ENCODE peak calls at places on chromosomes 16 and 17, in five cellular contexts. X, F, Z, R and O are unnamed samples.

GRCh38 chr16:29808219-29808900 is 2.0 kb downstream of the MAZ start:
- DNase-seq in X (no peak), F (no peak), Z (peak), R (peak), O (no peak)

GRCh38 chr17:17109896-17110295 is 67.6 kb downstream of the MPRIP start:
- DNase-seq in X (no peak), F (no peak), Z (no peak), R (peak), O (peak)

GRCh38 chr16:35910409-35910808 is 2451.0 kb downstream of the TP53TG3F start:
- DNase-seq in X (no peak), F (no peak), Z (no peak), R (no peak), O (no peak)

GRCh38 chr16:4947722-4948503 is 10.2 kb upstream of the SEC14L5 start:
- DNase-seq in X (no peak), F (no peak), Z (no peak), R (no peak), O (peak)

GRCh38 chr17:60079401-60079861 is 710 bp upstream of the HEATR6 start:
- DNase-seq in X (no peak), F (no peak), Z (no peak), R (no peak), O (no peak)

GRCh38 chr17:67289174-67289876 is 44.3 kb upstream of the HELZ start:
- DNase-seq in X (peak), F (no peak), Z (peak), R (peak), O (no peak)

GRCh38 chr16:4495766-4496165 is 19.6 kb downstream of the HMOX2 start:
- DNase-seq in X (no peak), F (no peak), Z (no peak), R (no peak), O (no peak)

GRCh38 chr16:57392694-57393093 is 11.9 kb upstream of the CCL17 start:
- DNase-seq in X (no peak), F (no peak), Z (no peak), R (no peak), O (no peak)

GRCh38 chr17:70225272-70225671 is 55.9 kb downstream of the KCNJ2 start:
- DNase-seq in X (no peak), F (no peak), Z (no peak), R (no peak), O (no peak)

GRCh38 chr17:41254861-41255260 is 323 bp upstream of the KRTAP9-9 start:
- DNase-seq in X (no peak), F (peak), Z (no peak), R (no peak), O (no peak)

GRCh38 chr17:76909971-76910760 is 42.0 kb downstream of the MGAT5B start:
- DNase-seq in X (peak), F (peak), Z (no peak), R (no peak), O (peak)

GRCh38 chr17:16936536-16937310 is 35.2 kb downstream of the TNFRSF13B start:
- DNase-seq in X (no peak), F (no peak), Z (no peak), R (peak), O (no peak)

GRCh38 chr16:60151987-60152386 is 1417.9 kb upstream of the GOT2 start:
- DNase-seq in X (no peak), F (no peak), Z (no peak), R (no peak), O (no peak)

GRCh38 chr16:5024632-5025031 is 9.1 kb downstream of the NAGPA start:
- DNase-seq in X (no peak), F (no peak), Z (no peak), R (no peak), O (peak)

GRCh38 chr16:53457670-53458069 is 23.4 kb downstream of the RBL2 start:
- DNase-seq in X (no peak), F (no peak), Z (no peak), R (no peak), O (peak)

GRCh38 chr17:6269474-6269873 is 165.4 kb downstream of the AIPL1 start:
- DNase-seq in X (peak), F (peak), Z (no peak), R (peak), O (peak)

GRCh38 chr17:1995321-1996242 is 29.6 kb downstream of the RTN4RL1 start:
- DNase-seq in X (no peak), F (no peak), Z (no peak), R (no peak), O (no peak)

GRCh38 chr16:27816561-27816960 is 247.0 kb downstream of the GSG1L start:
- DNase-seq in X (no peak), F (no peak), Z (no peak), R (no peak), O (no peak)

GRCh38 chr17:3998436-3998835 is 34.2 kb upstream of the ATP2A3 start:
- DNase-seq in X (no peak), F (no peak), Z (no peak), R (no peak), O (no peak)

GRCh38 chr17:66633322-66633965 is 201.5 kb upstream of the CACNG5 start:
- DNase-seq in X (no peak), F (no peak), Z (no peak), R (no peak), O (peak)

GRCh38 chr17:67244621-67245072 is 349 bp downstream of the HELZ start:
- DNase-seq in X (peak), F (peak), Z (peak), R (peak), O (no peak)

GRCh38 chr17:68910256-68910705 is 44.9 kb downstream of the ABCA8 start:
- DNase-seq in X (peak), F (no peak), Z (no peak), R (no peak), O (no peak)

GRCh38 chr17:7015587-7016020 is 3.2 kb downstream of the RNASEK start:
- DNase-seq in X (no peak), F (no peak), Z (peak), R (no peak), O (no peak)

GRCh38 chr17:46809110-46809571 is 9.4 kb downstream of the WNT3 start:
- DNase-seq in X (no peak), F (peak), Z (no peak), R (no peak), O (no peak)

GRCh38 chr17:34874496-34874895 is 86.8 kb downstream of the CCT6B start:
- DNase-seq in X (no peak), F (no peak), Z (no peak), R (no peak), O (no peak)

GRCh38 chr17:19327039-19327776 is 35.3 kb downstream of the B9D1 start:
- DNase-seq in X (no peak), F (no peak), Z (peak), R (no peak), O (no peak)

GRCh38 chr16:14097182-14097951 is 26.2 kb downstream of the MRTFB start:
- DNase-seq in X (no peak), F (no peak), Z (no peak), R (no peak), O (no peak)

GRCh38 chr16:85571813-85572619 is 41.1 kb upstream of the GSE1 start:
- DNase-seq in X (no peak), F (no peak), Z (no peak), R (no peak), O (peak)

GRCh38 chr16:85570213-85570734 is 42.8 kb upstream of the GSE1 start:
- DNase-seq in X (no peak), F (no peak), Z (no peak), R (no peak), O (peak)

GRCh38 chr16:85570735-85571562 is 42.2 kb upstream of the GSE1 start:
- DNase-seq in X (no peak), F (peak), Z (no peak), R (peak), O (peak)

GRCh38 chr16:85573045-85573695 is 40.0 kb upstream of the GSE1 start:
- DNase-seq in X (no peak), F (no peak), Z (no peak), R (no peak), O (no peak)

DNA sequence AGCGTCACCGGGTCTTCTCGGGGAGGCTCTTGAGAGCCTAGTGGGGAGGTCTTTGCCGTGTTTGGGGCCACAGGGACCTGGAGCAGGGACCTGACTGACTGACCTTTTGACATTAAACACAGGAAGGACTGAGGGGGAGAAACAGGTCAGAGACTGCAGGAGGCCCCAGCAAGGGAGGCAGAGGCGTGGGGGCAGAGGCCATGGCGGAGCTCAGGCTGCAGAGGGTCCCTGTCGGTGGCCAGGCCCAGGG is 41.6 kb upstream of the GSE1 start:
- DNase-seq in X (no peak), F (no peak), Z (no peak), R (no peak), O (no peak)
- H3K4me3 ChIP-seq in X (no peak), F (peak), Z (no peak), R (no peak), O (peak)

DNA sequence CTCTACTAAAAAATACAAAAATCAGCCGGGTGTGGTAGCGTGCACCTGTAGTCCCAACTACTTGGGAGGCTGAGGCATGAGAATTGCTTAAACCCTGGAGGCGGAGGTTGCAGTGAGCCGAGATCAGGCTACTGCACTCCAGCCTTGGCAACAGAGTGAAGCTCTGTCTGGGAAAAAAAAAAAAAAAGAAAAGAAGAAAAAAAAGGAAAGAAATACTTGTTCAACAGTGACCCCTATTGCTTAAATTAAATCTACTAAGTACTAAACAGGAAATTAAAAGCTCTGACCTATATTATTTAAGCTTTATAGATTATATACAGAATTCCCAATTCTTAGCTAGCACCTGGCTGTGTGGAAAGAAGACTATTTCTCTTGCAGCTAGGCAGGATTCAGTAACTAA is 48.9 kb downstream of the FBXL20 start:
- DNase-seq in X (no peak), F (no peak), Z (no peak), R (no peak), O (no peak)
- TF ChIP-seq CTCF in X (peak), F (no peak), Z (no peak), R (no peak), O (no peak)

GRCh38 chr16:89565256-89565505 is 4.7 kb downstream of the RPL13 start:
- DNase-seq in X (no peak), F (no peak), Z (no peak), R (no peak), O (no peak)

GRCh38 chr16:89562939-89563338 is 2.5 kb downstream of the RPL13 start:
- DNase-seq in X (no peak), F (no peak), Z (no peak), R (no peak), O (no peak)

GRCh38 chr16:89564476-89565255 is 4.2 kb downstream of the RPL13 start:
- DNase-seq in X (no peak), F (no peak), Z (no peak), R (no peak), O (peak)

GRCh38 chr16:89562027-89562599 is 1.6 kb downstream of the RPL13 start:
- DNase-seq in X (no peak), F (no peak), Z (no peak), R (no peak), O (peak)

GRCh38 chr16:89563639-89564392 is 3.3 kb downstream of the RPL13 start:
- DNase-seq in X (no peak), F (no peak), Z (no peak), R (no peak), O (peak)
- H3K4me3 ChIP-seq in X (no peak), F (peak), Z (no peak), R (no peak), O (no peak)

DNA sequence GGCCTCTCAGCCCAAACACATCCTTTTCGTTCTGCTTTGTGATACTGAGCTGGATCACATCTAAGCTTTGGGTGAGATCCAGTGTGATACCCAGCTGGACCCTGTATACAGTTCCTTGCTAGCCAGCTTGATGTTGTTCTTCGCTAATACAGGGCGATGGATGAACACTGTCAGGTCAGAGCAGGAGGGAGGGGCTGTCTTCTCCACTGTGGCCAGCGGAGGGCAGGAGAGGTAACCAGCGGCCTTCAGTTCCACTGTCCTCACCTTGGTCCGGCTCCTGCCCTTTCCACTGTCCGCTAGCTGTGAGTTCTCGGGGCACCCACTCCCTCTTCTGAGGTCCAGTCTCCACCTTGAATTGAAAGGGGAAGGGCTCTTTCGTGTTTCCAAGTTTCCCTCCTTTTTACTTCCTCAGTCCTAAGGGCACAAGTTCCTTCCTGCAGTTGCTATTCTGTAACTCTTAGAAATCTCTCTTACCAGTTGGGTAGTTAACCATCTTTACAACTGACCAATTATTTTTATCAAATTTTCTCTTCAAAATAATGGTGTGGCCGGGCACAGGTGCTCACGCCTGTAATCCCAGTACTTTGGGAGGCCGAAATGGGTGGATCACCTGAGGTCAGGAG is 3.0 kb upstream of the ZNF213 start:
- DNase-seq in X (no peak), F (peak), Z (no peak), R (no peak), O (no peak)
- TF ChIP-seq CTCF in X (peak), F (peak), Z (peak), R (peak), O (peak)

GRCh38 chr17:81260171-81260570 is 21.1 kb downstream of the NDUFAF8 start:
- DNase-seq in X (no peak), F (no peak), Z (no peak), R (no peak), O (no peak)

GRCh38 chr17:81261582-81262336 is 22.6 kb downstream of the NDUFAF8 start:
- DNase-seq in X (no peak), F (no peak), Z (no peak), R (no peak), O (no peak)

GRCh38 chr17:81259058-81259605 is 20.0 kb downstream of the NDUFAF8 start:
- DNase-seq in X (no peak), F (no peak), Z (no peak), R (no peak), O (no peak)

GRCh38 chr17:81261096-81261495 is 22.0 kb downstream of the NDUFAF8 start:
- DNase-seq in X (no peak), F (no peak), Z (no peak), R (no peak), O (no peak)

GRCh38 chr17:81260641-81261040 is 21.5 kb downstream of the NDUFAF8 start:
- DNase-seq in X (no peak), F (no peak), Z (no peak), R (no peak), O (no peak)
- H3K4me3 ChIP-seq in X (no peak), F (no peak), Z (no peak), R (no peak), O (no peak)

GRCh38 chr16:3459401-3460090 is 16.1 kb downstream of the NAA60 start:
- DNase-seq in X (no peak), F (peak), Z (no peak), R (no peak), O (peak)

GRCh38 chr16:3458278-3458851 is 14.9 kb downstream of the NAA60 start:
- DNase-seq in X (peak), F (no peak), Z (no peak), R (peak), O (peak)

GRCh38 chr16:3458852-3459361 is 15.4 kb downstream of the NAA60 start:
- DNase-seq in X (no peak), F (no peak), Z (no peak), R (no peak), O (peak)

GRCh38 chr16:3456374-3456773 is 12.9 kb downstream of the NAA60 start:
- DNase-seq in X (no peak), F (no peak), Z (no peak), R (no peak), O (no peak)

DNA sequence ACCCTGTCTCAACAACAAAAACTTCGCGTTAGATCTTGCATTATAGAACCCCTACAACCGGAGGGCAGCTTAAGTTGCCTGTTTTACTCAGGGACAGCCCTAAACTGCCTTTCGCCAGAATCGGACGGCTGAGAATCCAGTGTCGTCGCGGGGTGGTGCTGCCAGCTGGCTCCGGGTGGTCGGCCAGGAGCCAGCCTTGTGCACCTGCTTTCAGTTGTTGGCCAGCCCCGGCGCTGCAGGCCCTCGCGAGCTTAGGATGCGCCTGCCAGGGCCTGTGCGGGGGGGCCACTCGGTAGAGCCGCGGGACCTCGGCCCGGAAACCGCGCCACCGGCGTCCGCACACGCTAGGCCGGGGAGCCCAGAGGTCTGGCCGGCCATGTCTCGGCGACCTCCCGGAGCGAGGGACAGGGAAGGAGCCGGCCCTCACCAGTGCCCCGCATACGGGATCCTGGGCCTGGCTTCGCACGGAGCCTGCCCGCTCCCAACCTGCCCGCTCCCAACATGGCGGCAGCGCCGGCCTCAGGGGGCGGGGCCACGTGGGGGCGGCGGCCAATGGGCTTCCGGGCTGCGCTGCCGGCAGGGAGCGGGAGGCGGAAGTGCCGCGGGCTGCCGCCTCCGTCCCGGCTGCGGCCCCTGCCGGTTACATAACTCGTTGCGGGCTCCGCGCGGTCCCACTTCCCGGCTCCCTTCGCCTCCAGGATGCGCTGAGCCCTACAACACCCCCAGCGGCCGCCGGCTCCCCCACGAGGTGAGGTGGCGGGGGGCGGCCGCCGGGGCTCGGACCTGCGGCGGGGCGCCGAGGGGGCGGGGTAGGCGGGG is 14.2 kb downstream of the NAA60 start:
- DNase-seq in X (peak), F (peak), Z (peak), R (peak), O (peak)
- TF ChIP-seq CTCF in X (peak), F (peak), Z (peak), R (peak), O (peak)

DNA sequence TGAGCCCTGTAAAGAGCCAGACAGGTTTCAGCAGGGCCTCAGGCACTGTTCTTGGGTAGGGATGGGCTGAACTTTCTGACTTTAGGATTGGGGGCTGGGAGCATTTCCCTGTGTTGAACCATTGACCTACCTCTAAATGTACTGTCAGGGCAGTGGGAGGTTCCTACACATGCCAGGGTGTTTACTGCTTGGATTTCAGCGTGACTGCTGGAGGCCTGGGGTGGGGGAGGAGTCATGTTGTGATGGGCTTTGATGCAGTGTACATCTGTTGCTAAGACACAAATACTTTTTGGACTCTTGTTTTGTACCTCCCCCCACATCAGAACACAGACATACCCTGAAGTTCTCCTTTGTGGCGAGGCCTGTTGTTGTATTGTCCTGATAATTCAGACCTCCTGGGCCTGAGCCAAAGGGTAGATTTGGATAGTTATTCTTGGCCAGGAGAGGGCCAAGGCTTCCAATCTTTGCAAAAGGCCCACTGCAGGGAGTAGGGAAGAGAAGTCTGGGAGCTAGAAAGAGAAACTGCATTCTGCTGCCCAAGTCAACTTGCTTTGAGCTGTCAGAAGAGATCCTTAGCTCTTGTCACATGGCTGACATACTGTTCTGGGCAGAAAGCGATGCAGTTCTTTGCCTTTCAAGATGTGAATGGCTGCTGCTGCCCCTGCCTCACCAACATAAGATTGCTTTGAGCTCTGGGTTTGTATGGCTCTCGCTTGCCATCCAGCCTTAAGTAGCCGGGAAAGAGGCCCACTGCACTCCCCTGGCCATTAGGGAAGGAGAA is 3.7 kb downstream of the NFE2L1 start:
- DNase-seq in X (peak), F (no peak), Z (peak), R (peak), O (no peak)
- H3K4me3 ChIP-seq in X (peak), F (no peak), Z (peak), R (peak), O (peak)

DNA sequence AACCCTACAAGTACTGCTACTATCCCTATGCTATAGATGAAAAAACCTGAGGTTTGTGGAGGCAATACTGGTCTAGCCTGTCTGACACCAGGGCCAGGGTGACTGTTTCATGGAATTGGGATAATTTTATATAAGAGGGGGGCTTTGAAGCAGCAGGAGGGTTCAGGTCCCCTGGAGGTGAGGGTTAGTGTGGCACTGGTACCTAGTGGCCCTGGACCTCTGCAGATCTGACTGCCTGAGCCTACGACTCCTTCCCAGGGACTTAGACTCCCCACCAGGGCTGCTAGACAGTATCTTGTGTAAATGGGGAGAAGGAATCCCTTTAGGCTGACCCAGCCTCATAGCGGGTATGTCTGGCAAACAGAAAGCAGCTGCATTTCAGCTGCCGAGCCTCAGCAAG is 6.8 kb downstream of the ADAP2 start:
- DNase-seq in X (no peak), F (no peak), Z (no peak), R (no peak), O (no peak)
- TF ChIP-seq CTCF in X (no peak), F (no peak), Z (no peak), R (no peak), O (no peak)

GRCh38 chr17:49963277-49963625 is 5.7 kb upstream of the DLX4 start:
- DNase-seq in X (no peak), F (no peak), Z (no peak), R (no peak), O (no peak)
- H3K4me3 ChIP-seq in X (no peak), F (no peak), Z (no peak), R (no peak), O (no peak)